ENCODE peak calls at places on chromosomes 11 and 22, in nine cellular contexts. F is A549, X is GM23338, I is Panc1, V is GM12878, P is HCT116, H is HL-60, Z is SK-N-SH, N is HepG2. Y is an unnamed sample.

GRCh38 chr11:45174168-45174835 is 27.9 kb downstream of the PRDM11 start:
- DNase-seq in F (no peak), Z (no peak), H (no peak), X (no peak), I (no peak), N (no peak), V (no peak), P (no peak), Y (no peak)

GRCh38 chr11:86638673-86639072 is 33.7 kb downstream of the ME3 start:
- DNase-seq in F (no peak), H (no peak), X (no peak), I (no peak), V (no peak), N (no peak), Z (no peak), P (no peak), Y (no peak)

GRCh38 chr11:64339754-64340408 is at the start of gene CCDC88B:
- DNase-seq in N (no peak), Z (no peak), H (peak), V (no peak), P (no peak), F (no peak), X (no peak), I (no peak), Y (no peak)

GRCh38 chr11:47418454-47419259 is 7.6 kb downstream of the PSMC3 start:
- DNase-seq in P (no peak), H (no peak), I (no peak), X (no peak), Z (no peak), N (no peak), V (no peak), F (no peak), Y (no peak)

GRCh38 chr11:48101958-48102357 is 114.7 kb upstream of the OR4B1 start:
- DNase-seq in V (no peak), P (no peak), X (no peak), I (no peak), F (no peak), Z (no peak), H (no peak), N (peak), Y (no peak)

GRCh38 chr22:50403701-50404101 is 60.6 kb downstream of the PPP6R2 start:
- DNase-seq in V (no peak), F (no peak), Z (peak), X (no peak), I (no peak), P (no peak), H (no peak), N (no peak), Y (no peak)

GRCh38 chr11:118530180-118530682 is 761 bp upstream of the TMEM25 start:
- DNase-seq in F (no peak), V (no peak), I (no peak), P (no peak), N (no peak), X (no peak), H (no peak), Z (no peak), Y (no peak)

GRCh38 chr11:9019861-9020260 is 16.1 kb upstream of the NRIP3 start:
- DNase-seq in X (no peak), F (no peak), Z (no peak), H (no peak), P (no peak), I (no peak), V (no peak), N (no peak), Y (no peak)

GRCh38 chr11:106644824-106645223 is 373.5 kb downstream of the GUCY1A2 start:
- DNase-seq in X (no peak), V (no peak), N (no peak), I (no peak), F (no peak), P (no peak), H (no peak), Z (no peak), Y (no peak)

GRCh38 chr11:69001301-69002081 is 11.6 kb downstream of the MRGPRF start:
- DNase-seq in H (no peak), V (no peak), X (no peak), F (no peak), P (no peak), N (no peak), I (no peak), Z (peak), Y (no peak)

GRCh38 chr22:27461470-27461869 is 340.1 kb downstream of the MN1 start:
- DNase-seq in Z (no peak), P (no peak), H (no peak), V (no peak), F (peak), I (no peak), X (peak), N (no peak), Y (no peak)

GRCh38 chr22:29727248-29727551 is 7.4 kb downstream of the CABP7 start:
- DNase-seq in H (peak), F (peak), I (no peak), N (peak), V (no peak), Z (peak), P (no peak), X (peak), Y (peak)

GRCh38 chr11:69476715-69477025 is 4.8 kb upstream of the LINC01488 start:
- DNase-seq in P (no peak), N (no peak), F (no peak), V (no peak), Z (no peak), X (peak), H (no peak), I (no peak), Y (no peak)

GRCh38 chr22:20389288-20389687 is 4.7 kb upstream of the ZNF74 start:
- DNase-seq in V (no peak), F (no peak), X (no peak), N (no peak), P (no peak), H (no peak), I (no peak), Z (no peak), Y (no peak)

GRCh38 chr11:74863410-74863809 is 85.5 kb downstream of the XRRA1 start:
- DNase-seq in I (no peak), V (no peak), H (no peak), Z (no peak), N (no peak), P (no peak), X (no peak), F (no peak), Y (no peak)

GRCh38 chr11:110621826-110622225 is 90.4 kb downstream of the ARHGAP20 start:
- DNase-seq in I (no peak), X (no peak), Z (no peak), P (no peak), H (no peak), F (no peak), N (no peak), V (no peak), Y (no peak)

GRCh38 chr11:75338516-75339218 is 12.8 kb downstream of the ARRB1 start:
- DNase-seq in F (no peak), V (no peak), Z (peak), H (no peak), P (no peak), I (no peak), X (no peak), N (no peak), Y (no peak)

GRCh38 chr11:131070365-131070764 is 154.1 kb upstream of the SNX19 start:
- DNase-seq in X (peak), N (no peak), P (no peak), F (no peak), V (no peak), H (no peak), Z (no peak), I (no peak), Y (no peak)

GRCh38 chr11:121661796-121662508 is 209.2 kb upstream of the SORL1-AS1 start:
- DNase-seq in P (no peak), F (no peak), V (no peak), X (no peak), N (no peak), Z (no peak), I (no peak), H (no peak), Y (no peak)

GRCh38 chr11:59186130-59186594 is 14.2 kb downstream of the DTX4 start:
- DNase-seq in N (peak), Z (peak), F (peak), I (no peak), V (no peak), H (no peak), P (peak), X (peak), Y (peak)

GRCh38 chr22:41636467-41636866 is 15.4 kb downstream of the XRCC6 start:
- DNase-seq in F (no peak), V (no peak), N (no peak), X (no peak), P (no peak), Z (no peak), H (no peak), I (no peak), Y (no peak)

GRCh38 chr11:75268626-75269366 is 28.2 kb downstream of the TPBGL start:
- DNase-seq in I (no peak), P (no peak), V (no peak), F (no peak), Z (no peak), N (no peak), X (no peak), H (no peak), Y (no peak)

GRCh38 chr22:22030493-22031182 is 48.1 kb upstream of the TOP3B start:
- DNase-seq in F (peak), N (peak), V (peak), H (no peak), I (peak), P (no peak), X (peak), Z (peak), Y (peak)

GRCh38 chr22:35446365-35446764 is 46.4 kb downstream of the MCM5 start:
- DNase-seq in F (peak), N (no peak), I (no peak), Z (no peak), X (no peak), V (no peak), P (no peak), H (no peak), Y (no peak)

GRCh38 chr11:118998822-118999221 is 884 bp downstream of the CENATAC start:
- DNase-seq in I (no peak), Z (no peak), H (no peak), V (no peak), P (peak), F (peak), X (peak), N (peak), Y (peak)

GRCh38 chr11:25562417-25562816 is 769.5 kb upstream of the ANO3 start:
- DNase-seq in Z (no peak), N (no peak), F (no peak), I (no peak), P (no peak), V (no peak), X (no peak), H (no peak), Y (no peak)

GRCh38 chr11:78000193-78000592 is 5.7 kb upstream of the INTS4 start:
- DNase-seq in Z (peak), P (peak), V (no peak), N (peak), X (peak), I (peak), H (peak), F (peak), Y (peak)

GRCh38 chr11:71265559-71266092 is 13.2 kb upstream of the SHANK2 start:
- DNase-seq in X (no peak), P (no peak), Z (no peak), F (no peak), I (no peak), V (no peak), H (no peak), N (no peak), Y (no peak)

GRCh38 chr11:32005786-32006406 is 85.0 kb upstream of the RCN1 start:
- DNase-seq in X (no peak), Z (no peak), I (no peak), F (no peak), H (no peak), V (no peak), N (no peak), P (no peak), Y (no peak)

GRCh38 chr11:8533332-8533731 is 60.7 kb downstream of the STK33 start:
- DNase-seq in F (no peak), I (no peak), H (no peak), P (no peak), X (no peak), Z (no peak), V (peak), N (no peak), Y (no peak)

GRCh38 chr11:26947904-26948639 is 45.8 kb upstream of the FIBIN start:
- DNase-seq in I (no peak), N (no peak), F (no peak), P (no peak), H (no peak), Z (no peak), X (no peak), V (no peak), Y (no peak)

DNA sequence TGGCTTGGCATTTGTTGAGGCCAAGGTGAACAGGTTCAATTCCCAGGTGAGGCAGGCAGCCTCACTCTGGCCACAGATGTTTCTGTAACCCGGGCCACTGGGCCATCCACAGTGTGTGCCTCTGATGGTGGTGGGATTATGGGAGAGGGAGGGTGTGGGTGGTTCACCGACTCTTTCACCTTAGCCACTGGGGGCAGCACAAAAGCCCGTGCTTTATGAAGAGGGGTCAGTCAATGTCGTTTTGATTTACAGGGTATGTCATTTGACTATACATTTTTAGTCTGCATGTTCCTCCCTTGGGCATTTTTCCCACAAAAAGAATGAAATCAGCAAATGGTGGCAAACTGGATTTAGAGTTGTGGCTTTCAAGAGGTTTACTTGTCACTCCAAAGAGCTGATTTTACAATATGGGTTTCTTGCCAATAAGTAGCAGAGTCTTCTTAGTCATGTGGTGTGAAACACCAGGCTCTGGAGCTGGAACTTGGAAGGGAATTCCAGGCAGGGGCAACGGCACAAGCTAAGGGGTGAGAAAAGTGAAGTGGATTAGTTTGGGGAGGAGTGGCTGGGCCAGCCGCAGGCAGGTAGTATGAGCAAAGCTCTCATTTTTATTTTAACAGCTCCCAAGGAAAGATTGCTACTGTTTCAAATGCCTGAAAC is 217.8 kb upstream of the ZBED5 start:
- DNase-seq in X (peak), V (no peak), P (no peak), N (no peak), H (no peak), Z (peak), F (no peak), I (no peak), Y (peak)
- TF ChIP-seq CTCF in X (peak), V (no peak), P (no peak), N (no peak), H (no peak), Z (no peak), F (no peak), I (no peak), Y (peak)

DNA sequence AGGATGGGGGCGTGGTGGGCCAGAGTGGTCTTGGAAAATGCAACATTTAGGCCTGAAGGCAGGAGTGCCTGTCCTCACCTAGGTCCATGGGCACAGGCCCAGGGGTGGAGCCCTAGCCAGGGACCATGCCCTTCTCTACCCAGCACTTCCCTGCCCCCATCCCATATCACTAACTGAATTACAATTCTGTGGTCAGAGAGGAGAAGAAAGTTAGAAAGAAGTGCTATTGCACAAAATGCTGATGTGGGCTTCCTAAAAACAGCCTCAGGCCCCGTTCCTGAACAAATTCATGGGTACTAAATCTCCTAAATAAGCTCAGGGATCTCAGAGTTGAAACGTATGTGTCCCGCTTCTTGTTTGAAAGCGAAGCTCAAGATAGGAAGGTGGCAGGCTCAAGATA is 3.5 kb upstream of the ASRGL1 start:
- DNase-seq in V (no peak), Z (no peak), H (peak), I (no peak), X (no peak), F (no peak), P (no peak), N (no peak), Y (no peak)
- TF ChIP-seq REST in V (no peak), Z (no peak), H (no peak), I (no peak), X (no peak), F (no peak), P (no peak), N (no peak), Y (no peak)

DNA sequence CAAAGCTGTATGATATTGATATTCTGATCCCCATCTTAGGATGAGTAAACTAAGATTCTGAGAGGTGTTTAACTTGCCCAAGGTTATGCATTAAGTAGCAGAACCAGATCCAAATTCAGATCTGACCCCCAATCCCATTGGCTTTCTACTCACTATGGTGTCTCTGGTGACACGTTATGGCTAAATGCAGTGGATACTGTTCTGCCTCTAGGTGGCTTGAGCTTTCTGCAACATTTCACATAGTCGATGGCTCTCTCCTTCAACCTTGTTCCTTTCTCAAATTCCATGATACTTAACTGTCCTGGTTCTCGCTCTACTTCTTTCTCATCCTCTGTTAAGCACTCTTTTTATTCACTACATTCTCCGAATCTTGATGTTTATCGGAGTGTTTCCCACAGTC is 9.4 kb downstream of the C11orf97 start:
- DNase-seq in I (no peak), P (no peak), X (peak), Z (no peak), F (peak), N (peak), V (no peak), H (no peak), Y (peak)
- TF ChIP-seq CTCF in I (peak), P (peak), X (peak), Z (peak), F (no peak), N (peak), V (peak), H (peak), Y (peak)

DNA sequence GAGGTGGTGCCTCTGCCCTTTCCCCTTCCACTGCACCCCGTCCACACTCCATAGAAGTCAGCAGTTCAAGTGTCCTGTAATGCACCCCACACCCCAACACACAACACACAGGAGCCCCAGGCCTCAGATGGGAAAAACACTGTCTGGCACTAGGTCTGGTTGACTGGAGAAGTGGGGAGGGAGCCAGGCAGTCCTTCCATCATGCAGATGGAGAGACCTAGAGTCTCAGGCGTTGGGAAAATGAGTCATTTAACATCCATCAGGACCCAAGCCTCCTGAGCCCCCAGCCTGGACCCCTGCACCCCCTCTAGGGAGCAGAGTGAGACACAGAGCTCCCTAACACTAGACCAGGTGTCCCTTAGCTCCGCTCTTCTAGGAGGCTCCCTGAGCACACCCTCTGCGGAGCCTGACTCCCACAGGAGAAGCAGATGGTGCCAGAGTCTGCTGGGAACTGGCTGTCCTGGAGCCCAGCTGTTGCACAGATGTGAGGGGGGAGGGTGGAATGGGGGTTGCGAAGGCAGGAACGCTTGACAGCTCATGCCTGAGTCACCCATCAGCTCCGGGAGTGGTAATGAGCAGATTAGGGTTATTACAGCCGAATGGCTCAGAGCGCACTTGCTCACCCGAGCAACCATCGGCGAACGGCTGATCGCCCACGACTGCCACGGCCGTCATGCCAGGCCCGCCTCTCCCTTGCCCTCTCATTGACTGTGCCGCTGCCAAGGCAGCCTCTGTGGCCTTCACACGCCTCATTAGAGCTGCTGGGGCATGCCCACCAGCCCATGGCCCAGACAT is 22.1 kb upstream of the SYT7 start:
- DNase-seq in F (no peak), Z (peak), I (no peak), P (peak), V (no peak), H (no peak), N (no peak), X (no peak), Y (peak)
- TF ChIP-seq REST in F (no peak), Z (no peak), I (no peak), P (no peak), V (no peak), H (no peak), N (no peak), X (no peak), Y (no peak)

GRCh38 chr22:23857606-23858483 is at the start of gene SLC2A11:
- DNase-seq in X (peak), N (peak), V (peak), H (peak), P (peak), Z (peak), I (peak), F (peak), Y (peak)

GRCh38 chr22:23858484-23858815 is 775 bp downstream of the SLC2A11 start:
- DNase-seq in N (no peak), Z (no peak), F (no peak), X (no peak), V (no peak), I (no peak), H (no peak), P (no peak), Y (no peak)

GRCh38 chr22:23862103-23862502 is 4.4 kb downstream of the SLC2A11 start:
- DNase-seq in F (peak), Z (peak), N (no peak), V (no peak), X (peak), I (no peak), P (peak), H (no peak), Y (peak)

GRCh38 chr22:23859201-23859600 is 1.5 kb downstream of the SLC2A11 start:
- DNase-seq in F (no peak), X (no peak), I (no peak), Z (no peak), V (no peak), P (no peak), H (no peak), N (no peak), Y (no peak)

GRCh38 chr22:23856721-23857605 is 712 bp upstream of the SLC2A11 start:
- DNase-seq in Z (peak), P (no peak), X (peak), I (no peak), F (peak), V (no peak), H (no peak), N (peak), Y (no peak)
- TF ChIP-seq CTCF in Z (peak), P (no peak), X (no peak), I (no peak), F (no peak), V (peak), H (no peak), N (peak), Y (no peak)

GRCh38 chr22:46526484-46526839 is 11.0 kb downstream of the CELSR1 start:
- DNase-seq in F (no peak), P (no peak), N (no peak), X (no peak), Z (no peak), I (no peak), H (no peak), V (no peak), Y (no peak)
- TF ChIP-seq REST in F (no peak), P (no peak), N (no peak), X (no peak), Z (no peak), I (no peak), H (no peak), V (no peak), Y (no peak)

Y was measured in K562.